ENCODE peak calls at places on chromosome 1, in four cellular contexts. V, I, M and B are unnamed samples.

GRCh38 chr1:236361909-236362590 is 32.0 kb upstream of the EDARADD start:
- DNase-seq in I (no peak), V (no peak), M (no peak), B (no peak)

GRCh38 chr1:115327270-115327669 is 10.8 kb downstream of the NGF start:
- DNase-seq in I (no peak), V (no peak), M (no peak), B (no peak)

GRCh38 chr1:30638811-30639210 is 84.6 kb downstream of the MATN1 start:
- DNase-seq in V (no peak), I (no peak), M (no peak), B (no peak)

GRCh38 chr1:2330511-2331199 is 60.7 kb downstream of the MORN1 start:
- DNase-seq in V (no peak), I (no peak), M (no peak), B (no peak)

GRCh38 chr1:10667815-10668214 is 128.6 kb downstream of the CASZ1 start:
- DNase-seq in I (no peak), V (no peak), M (no peak), B (no peak)

GRCh38 chr1:17857109-17857499 is 102.0 kb downstream of the ACTL8 start:
- DNase-seq in M (no peak), I (no peak), V (no peak), B (no peak)

GRCh38 chr1:29793101-29793546 is 556.8 kb downstream of the PTPRU start:
- DNase-seq in M (peak), V (peak), I (peak), B (peak)

GRCh38 chr1:172581779-172582178 is 48.8 kb downstream of the SUCO start:
- DNase-seq in V (no peak), M (no peak), I (no peak), B (no peak)

GRCh38 chr1:186275818-186276217 is 99.2 kb downstream of the TPR start:
- DNase-seq in I (no peak), V (no peak), M (no peak), B (no peak)

GRCh38 chr1:157157481-157158190 is 19.4 kb upstream of the ETV3 start:
- DNase-seq in I (no peak), V (no peak), M (no peak), B (no peak)

GRCh38 chr1:13702425-13703127 is 2.6 kb downstream of the PRDM2 start:
- DNase-seq in V (no peak), M (no peak), I (peak), B (no peak)

GRCh38 chr1:60970081-60970509 is 112.3 kb upstream of the NFIA start:
- DNase-seq in M (no peak), V (no peak), I (no peak), B (peak)

GRCh38 chr1:185439727-185440415 is 122.8 kb upstream of the IVNS1ABP start:
- DNase-seq in V (peak), I (no peak), M (peak), B (no peak)